ENCODE peak calls at places on chromosome 20, in ten cellular contexts. K, U, S, J, Y, X, H, B, D and E are unnamed samples.

GRCh38 chr20:49615401-49616153 is 47.6 kb upstream of the PTGIS start:
- DNase-seq in Y (peak), B (no peak), D (no peak), K (no peak), H (no peak), X (no peak), J (no peak), S (no peak), U (peak), E (peak)

GRCh38 chr20:25659999-25660398 is 36.2 kb upstream of the NANP start:
- DNase-seq in Y (no peak), D (no peak), B (no peak), K (no peak), S (no peak), U (no peak), J (no peak), X (no peak), H (no peak), E (no peak)

GRCh38 chr20:31693987-31694661 is 28.5 kb downstream of the BCL2L1 start:
- DNase-seq in H (no peak), X (no peak), K (no peak), S (peak), U (no peak), D (peak), B (no peak), Y (no peak), J (no peak), E (no peak)

GRCh38 chr20:5652626-5653573 is 97.3 kb upstream of the SHLD1 start:
- DNase-seq in J (no peak), H (no peak), Y (no peak), X (no peak), B (no peak), S (no peak), K (peak), D (no peak), U (peak), E (no peak)

GRCh38 chr20:37538003-37538402 is 10.3 kb upstream of the BLCAP start:
- DNase-seq in X (no peak), H (no peak), U (peak), B (no peak), S (no peak), Y (no peak), D (no peak), K (no peak), J (no peak), E (no peak)

GRCh38 chr20:37081717-37082289 is 14.0 kb downstream of the RBL1 start:
- DNase-seq in S (no peak), D (no peak), J (no peak), K (no peak), X (no peak), Y (no peak), U (no peak), H (no peak), B (no peak), E (no peak)

GRCh38 chr20:49668181-49668877 is 45.3 kb downstream of the B4GALT5 start:
- DNase-seq in D (no peak), H (peak), K (no peak), U (no peak), B (no peak), J (no peak), Y (no peak), X (no peak), S (no peak), E (no peak)

GRCh38 chr20:39310363-39311037 is 348.4 kb downstream of the DHX35 start:
- DNase-seq in B (no peak), K (no peak), X (no peak), U (no peak), H (no peak), J (no peak), Y (no peak), S (no peak), D (no peak), E (no peak)

GRCh38 chr20:13681248-13682125 is 42.8 kb upstream of the TASP1 start:
- DNase-seq in D (no peak), K (no peak), J (no peak), S (no peak), B (no peak), H (no peak), U (no peak), Y (no peak), X (no peak), E (no peak)

GRCh38 chr20:45372646-45373352 is 5.3 kb downstream of the TP53TG5 start:
- DNase-seq in H (peak), Y (peak), K (no peak), S (peak), U (no peak), J (no peak), X (no peak), D (no peak), B (no peak), E (peak)

GRCh38 chr20:10985536-10985935 is 311.7 kb upstream of the JAG1 start:
- DNase-seq in Y (no peak), D (no peak), X (no peak), J (no peak), B (no peak), H (no peak), K (no peak), U (peak), S (no peak), E (no peak)

GRCh38 chr20:17225891-17226409 is 890 bp upstream of the PCSK2 start:
- DNase-seq in B (peak), D (peak), X (peak), Y (peak), J (no peak), H (peak), S (peak), U (peak), K (no peak), E (peak)

GRCh38 chr20:49846206-49846807 is 33.7 kb downstream of the SLC9A8 start:
- DNase-seq in S (peak), Y (no peak), D (peak), J (no peak), K (peak), H (no peak), U (peak), X (peak), B (no peak), E (peak)

GRCh38 chr20:50885068-50885467 is 46.2 kb downstream of the ADNP start:
- DNase-seq in K (no peak), D (no peak), B (no peak), U (no peak), Y (no peak), S (no peak), J (no peak), X (no peak), H (no peak), E (no peak)

GRCh38 chr20:38460040-38460623 is 12.5 kb upstream of the RALGAPB start:
- DNase-seq in H (no peak), K (peak), J (no peak), D (peak), B (no peak), S (peak), X (peak), Y (no peak), U (peak), E (no peak)

GRCh38 chr20:62195072-62195400 is 12.2 kb downstream of the MTG2 start:
- DNase-seq in J (no peak), Y (peak), U (no peak), X (no peak), H (no peak), S (no peak), D (no peak), K (no peak), B (no peak), E (no peak)

GRCh38 chr20:8720089-8720488 is 348.8 kb upstream of the PLCB4 start:
- DNase-seq in U (no peak), Y (no peak), B (no peak), S (no peak), K (peak), J (no peak), X (no peak), H (no peak), D (no peak), E (no peak)

GRCh38 chr20:50870572-50871161 is 60.6 kb downstream of the ADNP start:
- DNase-seq in S (no peak), X (no peak), H (no peak), U (no peak), K (no peak), J (no peak), Y (no peak), D (no peak), B (peak), E (no peak)

GRCh38 chr20:56698749-56699148 is 69.6 kb downstream of the TFAP2C start:
- DNase-seq in H (no peak), B (no peak), D (no peak), U (no peak), J (no peak), S (no peak), Y (no peak), K (no peak), X (no peak), E (no peak)

GRCh38 chr20:9059931-9060330 is 9.0 kb upstream of the PLCB4 start:
- DNase-seq in J (no peak), S (no peak), K (no peak), D (no peak), Y (no peak), B (no peak), U (peak), X (no peak), H (no peak), E (no peak)